ENCODE peak calls at places on chromosomes 3 and 15, in ten cellular contexts. V is mesendoderm; W is activated CD4-positive, alpha-beta T cell treated with anti-CD3 and anti-CD28 coated beads, Interleukin-2, amount 10 ng/mL, durations not matched to agents 7 days and 5 days; H is SJSA1; N is mucosa of gallbladder; F is substantia nigra; B is stimulated activated naive B cell treated with anti-CD40 and anti-IgM and Interleukin-4, amounts not matched to agents 10 μg/mL and 1 μg/mL and 100 μg/mL, for 72 hours; M is choroid plexus epithelial cell; J is cardiac septum; P is lower leg skin. Y is an unnamed sample.
A peak's percentile ranks its signal among the peaks of the same experiment; 100 is the strongest.

GRCh38 chr3:99114565-99115291 is 213.2 kb upstream of the DCBLD2 start:
- DNase-seq in V (peak; percentile 86), W (no peak), H (peak; percentile 45), N (no peak), F (no peak), B (no peak), M (peak; percentile 88), J (no peak), P (no peak), Y (no peak)

GRCh38 chr3:1953519-1953918 is 145.1 kb upstream of the CNTN4 start:
- DNase-seq in V (no peak), W (no peak), H (no peak), N (no peak), F (no peak), B (no peak), M (no peak), J (no peak), P (no peak), Y (no peak)

GRCh38 chr15:65194826-65195541 is 9.8 kb upstream of the CLPX start:
- DNase-seq in V (no peak), W (no peak), H (no peak), N (no peak), F (no peak), B (no peak), M (peak; percentile 56), J (no peak), P (peak; percentile 60), Y (no peak)

GRCh38 chr15:41521614-41522013 is 8.0 kb upstream of the LTK start:
- DNase-seq in V (no peak), W (no peak), H (no peak), N (no peak), F (no peak), B (no peak), M (no peak), J (no peak), P (no peak), Y (no peak)

GRCh38 chr15:64762546-64762945 is 12.8 kb downstream of the RBPMS2 start:
- DNase-seq in V (no peak), W (no peak), H (no peak), N (no peak), F (no peak), B (no peak), M (no peak), J (no peak), P (no peak), Y (no peak)

GRCh38 chr3:9135930-9136525 is 113.4 kb downstream of the SRGAP3 start:
- DNase-seq in V (peak; percentile 55), W (no peak), H (no peak), N (no peak), F (no peak), B (no peak), M (no peak), J (no peak), P (no peak), Y (peak; percentile 27)

GRCh38 chr3:134249935-134250716 is 533 bp downstream of the RYK start:
- DNase-seq in V (peak; percentile 67), W (peak; percentile 34), H (peak; percentile 62), N (peak; percentile 33), F (peak; percentile 42), B (peak; percentile 40), M (peak; percentile 21), J (peak; percentile 82), P (peak; percentile 27), Y (peak; percentile 69)

GRCh38 chr15:65580287-65580686 is 30.6 kb downstream of the INTS14 start:
- DNase-seq in V (peak; percentile 26), W (no peak), H (no peak), N (no peak), F (no peak), B (no peak), M (peak; percentile 86), J (no peak), P (no peak), Y (no peak)

GRCh38 chr3:33395900-33396299 is 44.3 kb downstream of the UBP1 start:
- DNase-seq in V (no peak), W (no peak), H (no peak), N (no peak), F (no peak), B (no peak), M (no peak), J (no peak), P (no peak), Y (no peak)

GRCh38 chr15:98805434-98806274 is 157.3 kb downstream of the IGF1R start:
- DNase-seq in V (peak; percentile 65), W (no peak), H (no peak), N (no peak), F (no peak), B (no peak), M (peak; percentile 21), J (no peak), P (no peak), Y (no peak)

GRCh38 chr3:125375950-125376679 is 990 bp upstream of the ZNF148 start:
- DNase-seq in V (no peak), W (no peak), H (no peak), N (no peak), F (no peak), B (no peak), M (no peak), J (no peak), P (no peak), Y (no peak)

GRCh38 chr3:45599424-45599886 is 4.9 kb downstream of the LIMD1 start:
- DNase-seq in V (no peak), W (peak; percentile 17), H (no peak), N (no peak), F (no peak), B (no peak), M (no peak), J (no peak), P (no peak), Y (no peak)

GRCh38 chr15:96392380-96393208 is 62.1 kb downstream of the NR2F2 start:
- DNase-seq in V (peak; percentile 78), W (no peak), H (no peak), N (no peak), F (no peak), B (no peak), M (no peak), J (no peak), P (no peak), Y (no peak)

Y was measured in left cardiac atrium.